ENCODE peak calls at places on chromosomes 16 and 17, in ten cellular contexts. L is cardiac muscle cell; J is PC-9; C is pancreas; E is adrenal gland; A is lower lobe of right lung; I is psoas muscle; W is left lung; M is CD8-positive, alpha-beta T cell; O is tibial nerve. V is an unnamed sample.

GRCh38 chr16:80285089-80285488 is 255.7 kb upstream of the DYNLRB2 start:
- DNase-seq in L (no peak), J (no peak), C (no peak), E (no peak), A (no peak), I (no peak), W (no peak), M (no peak), O (no peak), V (no peak)

GRCh38 chr17:50186661-50187402 is 14.6 kb downstream of the COL1A1 start:
- DNase-seq in L (peak), J (no peak), C (no peak), E (no peak), A (no peak), I (no peak), W (peak), M (no peak), O (no peak), V (no peak)

GRCh38 chr17:7922499-7923289 is 6.6 kb upstream of the RNF227 start:
- DNase-seq in L (peak), J (no peak), C (peak), E (peak), A (peak), I (peak), W (peak), M (peak), O (peak), V (no peak)

GRCh38 chr17:7439462-7440112 is at the start of gene FGF11:
- DNase-seq in L (no peak), J (peak), C (no peak), E (no peak), A (no peak), I (no peak), W (peak), M (no peak), O (no peak), V (no peak)

GRCh38 chr17:29747660-29748059 is 124.9 kb upstream of the CORO6 start:
- DNase-seq in L (no peak), J (no peak), C (no peak), E (no peak), A (no peak), I (no peak), W (no peak), M (no peak), O (no peak), V (no peak)

GRCh38 chr16:3971261-3971660 is 90.7 kb upstream of the CREBBP start:
- DNase-seq in L (peak), J (peak), C (no peak), E (no peak), A (peak), I (peak), W (no peak), M (no peak), O (no peak), V (no peak)

GRCh38 chr16:19831678-19832077 is 53.0 kb downstream of the GPRC5B start:
- DNase-seq in L (peak), J (peak), C (no peak), E (peak), A (no peak), I (no peak), W (no peak), M (no peak), O (no peak), V (no peak)

GRCh38 chr17:61451538-61452300 is 503 bp upstream of the TBX4 start:
- DNase-seq in L (peak), J (no peak), C (no peak), E (no peak), A (no peak), I (peak), W (peak), M (no peak), O (no peak), V (no peak)

GRCh38 chr16:68233085-68233834 is 2.7 kb downstream of the ESRP2 start:
- DNase-seq in L (no peak), J (no peak), C (no peak), E (no peak), A (no peak), I (no peak), W (no peak), M (no peak), O (no peak), V (no peak)

GRCh38 chr16:48359983-48360382 is 25.2 kb downstream of the SIAH1 start:
- DNase-seq in L (no peak), J (no peak), C (no peak), E (no peak), A (no peak), I (no peak), W (no peak), M (no peak), O (no peak), V (no peak)

GRCh38 chr17:45291170-45291805 is 25.5 kb downstream of the MAP3K14 start:
- DNase-seq in L (no peak), J (no peak), C (no peak), E (no peak), A (peak), I (peak), W (no peak), M (no peak), O (peak), V (no peak)

GRCh38 chr16:79426663-79427062 is 173.9 kb downstream of the MAF start:
- DNase-seq in L (no peak), J (no peak), C (no peak), E (no peak), A (no peak), I (no peak), W (no peak), M (no peak), O (no peak), V (no peak)

GRCh38 chr17:75910699-75911098 is 6.0 kb upstream of the MRPL38 start:
- DNase-seq in L (no peak), J (no peak), C (no peak), E (no peak), A (no peak), I (no peak), W (peak), M (no peak), O (no peak), V (no peak)

GRCh38 chr17:54172654-54173316 is 350.1 kb downstream of the KIF2B start:
- DNase-seq in L (peak), J (peak), C (peak), E (no peak), A (no peak), I (no peak), W (no peak), M (no peak), O (no peak), V (peak)

GRCh38 chr17:65334391-65334790 is 197.2 kb downstream of the RGS9 start:
- DNase-seq in L (no peak), J (no peak), C (no peak), E (no peak), A (no peak), I (no peak), W (no peak), M (no peak), O (no peak), V (no peak)

GRCh38 chr16:85369741-85370528 is 243.2 kb upstream of the GSE1 start:
- DNase-seq in L (no peak), J (peak), C (no peak), E (peak), A (peak), I (peak), W (peak), M (peak), O (peak), V (no peak)

GRCh38 chr17:61248399-61248798 is 151.2 kb upstream of the TBX2 start:
- DNase-seq in L (no peak), J (no peak), C (peak), E (no peak), A (no peak), I (no peak), W (no peak), M (no peak), O (no peak), V (no peak)

GRCh38 chr16:82011199-82011641 is at the start of gene SDR42E1:
- DNase-seq in L (no peak), J (peak), C (peak), E (no peak), A (peak), I (no peak), W (peak), M (peak), O (no peak), V (no peak)

GRCh38 chr16:18839555-18839954 is 38.2 kb upstream of the ARL6IP1 start:
- DNase-seq in L (no peak), J (peak), C (no peak), E (no peak), A (no peak), I (no peak), W (no peak), M (no peak), O (no peak), V (peak)

GRCh38 chr17:64357191-64357981 is 33.3 kb downstream of the PECAM1 start:
- DNase-seq in L (peak), J (no peak), C (no peak), E (no peak), A (no peak), I (peak), W (peak), M (no peak), O (peak), V (no peak)

GRCh38 chr16:78677332-78677731 is 577.9 kb downstream of the WWOX start:
- DNase-seq in L (no peak), J (no peak), C (no peak), E (no peak), A (no peak), I (no peak), W (no peak), M (no peak), O (no peak), V (no peak)

GRCh38 chr16:6484931-6485330 is 847.7 kb upstream of the RBFOX1 start:
- DNase-seq in L (no peak), J (no peak), C (no peak), E (no peak), A (no peak), I (no peak), W (no peak), M (no peak), O (no peak), V (no peak)

GRCh38 chr17:39152134-39152884 is 872 bp upstream of the PLXDC1 start:
- DNase-seq in L (no peak), J (no peak), C (no peak), E (no peak), A (no peak), I (peak), W (no peak), M (no peak), O (peak), V (no peak)

GRCh38 chr17:71184716-71185115 is 936.1 kb upstream of the SOX9 start:
- DNase-seq in L (no peak), J (no peak), C (no peak), E (no peak), A (no peak), I (no peak), W (no peak), M (no peak), O (no peak), V (no peak)

DNA sequence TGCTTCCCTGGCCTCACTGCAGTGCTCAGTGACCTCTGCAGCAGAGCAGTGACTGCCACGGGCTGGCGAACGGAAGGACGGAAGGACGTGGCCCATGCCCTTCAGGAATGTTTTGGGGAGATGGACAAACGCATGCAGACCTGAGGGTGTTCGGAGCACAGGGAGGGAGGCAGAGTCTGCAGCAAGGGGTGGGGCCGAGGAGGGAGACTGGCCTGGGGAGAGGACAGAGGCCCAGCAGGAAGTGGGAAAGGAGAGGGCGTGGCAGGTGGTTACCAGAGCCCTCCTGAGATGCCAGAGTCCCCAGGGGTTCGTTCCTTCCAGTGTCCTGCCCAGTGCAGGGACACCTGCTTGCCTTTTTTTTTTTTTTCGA is 21.9 kb downstream of the ADORA2B start:
- DNase-seq in L (no peak), J (peak), C (no peak), E (no peak), A (peak), I (no peak), W (peak), M (no peak), O (no peak), V (no peak)
- H3K4me3 ChIP-seq in L (no peak), J (peak), C (no peak), E (no peak), A (peak), I (no peak), W (no peak), M (no peak), O (no peak), V (peak)

GRCh38 chr17:48014603-48015037 is 23.0 kb downstream of the COPZ2 start:
- DNase-seq in L (no peak), J (no peak), C (no peak), E (no peak), A (no peak), I (no peak), W (no peak), M (no peak), O (no peak), V (no peak)
- TF ChIP-seq CTCF in L (no peak), J (no peak), C (no peak), E (no peak), A (no peak), I (no peak), W (no peak), M (no peak), O (no peak), V (no peak)

DNA sequence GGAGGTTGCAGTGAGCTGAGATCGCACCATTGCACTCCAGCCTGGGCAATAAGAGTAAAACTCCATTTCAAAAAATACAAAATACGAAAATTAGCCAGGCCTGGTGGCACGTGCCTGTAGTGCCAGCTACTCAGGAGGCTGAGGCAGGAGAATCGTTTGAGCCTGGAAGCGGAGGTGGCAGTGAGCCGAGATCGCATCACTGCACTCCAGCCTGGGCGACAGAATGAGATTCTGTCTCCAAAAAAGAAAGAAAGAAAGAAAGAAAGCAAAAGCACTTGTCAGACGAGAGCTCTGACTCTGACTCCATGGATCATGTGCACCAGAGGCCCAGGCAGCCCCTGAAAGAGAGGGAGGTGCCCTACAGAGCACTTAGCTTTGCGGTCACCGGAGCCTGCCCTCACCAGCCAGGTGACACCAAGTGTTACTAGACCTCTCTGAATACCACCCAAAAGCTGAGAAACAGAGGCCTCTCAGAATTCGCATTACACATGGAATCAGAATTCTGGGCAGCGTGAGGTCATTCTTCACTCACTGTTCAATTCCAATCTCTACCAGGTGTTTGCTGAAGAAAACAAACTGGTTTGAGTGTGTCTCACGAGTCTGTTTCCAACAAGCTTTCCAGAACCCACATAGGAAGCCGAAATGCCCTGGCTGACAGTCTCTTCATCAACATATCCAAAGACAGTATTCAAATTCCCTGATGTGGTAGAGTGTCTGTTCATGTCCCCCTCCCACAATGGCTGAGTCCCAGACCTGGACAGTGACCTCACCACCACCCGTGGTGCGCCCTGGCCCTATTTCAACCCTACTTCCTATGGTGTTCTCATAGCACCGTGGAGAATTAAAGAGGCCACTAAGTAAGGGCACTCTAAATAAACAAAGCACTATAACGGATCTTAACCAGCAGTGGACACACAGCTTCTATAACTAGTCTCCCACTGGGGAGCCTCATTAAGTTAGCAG is 1.5 kb downstream of the FLCN start:
- DNase-seq in L (no peak), J (peak), C (no peak), E (no peak), A (no peak), I (peak), W (no peak), M (no peak), O (peak), V (peak)
- H3K4me3 ChIP-seq in L (no peak), J (peak), C (peak), E (no peak), A (peak), I (peak), W (peak), M (peak), O (peak), V (peak)

GRCh38 chr16:9092282-9092962 is 978 bp downstream of the HAPSTR1 start:
- DNase-seq in L (no peak), J (peak), C (peak), E (peak), A (peak), I (peak), W (peak), M (peak), O (no peak), V (no peak)
- TF ChIP-seq CTCF in L (peak), J (no peak), C (no peak), E (no peak), A (no peak), I (no peak), W (no peak), M (no peak), O (peak), V (peak)

DNA sequence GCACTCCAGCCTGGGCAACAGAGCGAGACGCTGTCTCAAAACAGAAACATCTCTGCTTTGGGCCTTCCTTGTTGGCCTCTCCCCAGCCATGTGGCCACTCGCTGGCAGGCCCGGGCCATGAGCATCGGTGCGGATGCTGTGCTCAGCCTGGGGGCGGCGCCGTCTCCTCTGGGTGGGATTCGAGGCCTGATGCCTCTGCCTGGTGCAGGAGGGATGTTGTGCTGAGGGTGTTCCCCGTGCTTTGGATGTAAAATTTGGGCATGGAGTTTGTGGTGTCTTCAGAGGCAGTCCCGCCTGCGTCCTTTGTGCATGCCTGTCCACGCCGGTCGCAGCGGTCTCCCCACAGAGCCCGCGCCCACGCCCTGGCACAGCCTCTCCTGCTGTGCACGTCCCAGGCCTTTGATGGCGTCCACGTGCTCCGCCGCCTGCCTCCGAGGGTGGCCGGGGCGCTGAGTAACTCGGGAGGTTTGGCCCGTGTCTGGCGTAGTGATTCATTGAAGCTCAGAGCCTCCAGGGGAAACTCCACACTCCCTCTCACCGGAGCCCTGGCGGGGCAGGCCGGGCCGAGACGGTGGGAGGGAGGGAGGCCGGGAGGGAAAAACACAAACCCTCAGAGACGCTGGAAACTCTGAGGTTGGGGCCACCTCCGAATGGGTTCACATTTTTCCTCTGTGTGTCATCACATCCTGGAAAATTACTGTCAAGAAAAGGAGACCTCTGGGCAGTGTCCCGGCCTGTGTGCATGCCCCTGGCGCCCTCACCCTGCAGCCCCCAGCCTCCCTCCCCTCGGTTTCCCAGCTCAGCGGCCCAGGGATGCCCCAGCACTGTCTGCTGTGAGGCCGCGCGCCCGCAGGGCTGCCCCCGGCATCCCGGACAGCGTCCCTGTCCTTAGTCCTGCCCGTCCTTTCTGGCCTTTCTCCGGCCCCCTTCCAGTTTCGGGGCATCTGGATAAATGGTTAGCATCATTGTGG is 19.0 kb downstream of the CENPX start:
- DNase-seq in L (peak), J (peak), C (no peak), E (peak), A (no peak), I (peak), W (no peak), M (no peak), O (peak), V (no peak)
- H3K4me3 ChIP-seq in L (no peak), J (no peak), C (no peak), E (no peak), A (no peak), I (no peak), W (no peak), M (no peak), O (no peak), V (no peak)

GRCh38 chr17:79798296-79799173 is 1.7 kb upstream of the CBX8 start:
- DNase-seq in L (no peak), J (peak), C (no peak), E (no peak), A (no peak), I (peak), W (peak), M (no peak), O (no peak), V (no peak)

GRCh38 chr17:79794659-79795511 is 2.0 kb downstream of the CBX8 start:
- DNase-seq in L (no peak), J (no peak), C (no peak), E (no peak), A (no peak), I (no peak), W (peak), M (no peak), O (no peak), V (no peak)

GRCh38 chr17:79795795-79796569 is 895 bp downstream of the CBX8 start:
- DNase-seq in L (no peak), J (peak), C (no peak), E (no peak), A (no peak), I (no peak), W (peak), M (no peak), O (no peak), V (no peak)

GRCh38 chr17:79797492-79798295 is 817 bp upstream of the CBX8 start:
- DNase-seq in L (no peak), J (no peak), C (no peak), E (no peak), A (no peak), I (peak), W (peak), M (no peak), O (no peak), V (no peak)

DNA sequence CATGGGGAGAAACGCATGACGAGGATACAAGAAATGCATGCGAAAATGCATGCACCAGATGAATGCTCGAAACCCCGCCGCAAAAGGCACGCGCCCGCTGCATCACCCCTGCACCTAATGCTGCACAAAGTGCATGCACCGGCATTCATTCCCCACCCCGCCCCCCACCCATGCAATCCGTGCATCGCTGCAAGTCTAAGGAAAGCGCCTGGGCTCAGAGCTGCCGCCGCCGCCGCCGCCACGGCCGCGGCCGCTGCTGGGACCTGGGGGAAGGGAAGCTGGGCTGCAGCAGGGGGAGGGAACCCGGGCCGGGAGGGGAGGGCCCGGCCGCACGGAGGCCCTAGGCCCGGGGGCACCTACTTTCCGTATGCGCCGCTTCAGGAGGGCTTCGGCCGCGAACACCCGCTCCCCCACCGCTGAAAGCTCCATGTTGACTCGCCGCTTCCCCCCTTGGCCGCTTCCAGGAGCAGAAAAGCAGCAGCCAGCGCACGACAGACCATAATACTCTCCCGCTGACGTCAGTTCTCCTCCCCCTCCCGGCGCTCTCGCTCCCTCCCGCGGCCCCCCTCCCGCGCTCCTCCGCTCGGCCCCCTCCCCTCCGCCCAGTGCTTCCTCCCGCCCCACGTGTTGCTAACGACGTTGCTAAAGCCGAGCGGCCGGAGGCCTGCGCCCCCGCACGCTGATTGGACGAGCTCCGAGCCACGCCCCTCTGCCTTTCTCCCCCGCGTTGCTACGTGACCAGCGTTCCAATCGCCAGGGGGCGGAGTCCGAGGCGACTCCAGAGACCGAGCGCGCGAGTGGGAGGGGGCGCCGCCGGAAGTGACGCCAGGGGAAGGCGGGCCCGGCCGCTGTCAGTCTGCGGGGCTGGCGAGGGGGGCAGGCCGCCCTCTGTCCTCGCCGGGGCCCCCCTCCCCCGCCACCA is at the start of gene CBX8:
- DNase-seq in L (peak), J (peak), C (peak), E (peak), A (peak), I (peak), W (peak), M (peak), O (peak), V (peak)
- TF ChIP-seq CTCF in L (no peak), J (no peak), C (no peak), E (peak), A (no peak), I (no peak), W (no peak), M (no peak), O (peak), V (no peak)